ENCODE peak calls at places on chromosomes 1 and 21, in six cellular contexts. One of them, this sample, is unnamed.

GRCh38 chr21:41564871-41565281 is 56.9 kb upstream of the TMPRSS2 start:
- DNase-seq in left lobe of liver: no peak
- DNase-seq in EH: peak; percentile 72
- DNase-seq in head of caudate nucleus: no peak
- DNase-seq in GM23338: no peak
- DNase-seq in fibroblast of the conjunctiva: peak; percentile 20
- DNase-seq in this sample: no peak

GRCh38 chr1:71695820-71696219 is 586.5 kb downstream of the NEGR1 start:
- DNase-seq in left lobe of liver: no peak
- DNase-seq in EH: no peak
- DNase-seq in head of caudate nucleus: no peak
- DNase-seq in GM23338: no peak
- DNase-seq in fibroblast of the conjunctiva: no peak
- DNase-seq in this sample: no peak

GRCh38 chr1:22349302-22350043 is 102.2 kb upstream of the ZBTB40 start:
- DNase-seq in left lobe of liver: peak; percentile 52
- DNase-seq in EH: no peak
- DNase-seq in head of caudate nucleus: no peak
- DNase-seq in GM23338: no peak
- DNase-seq in fibroblast of the conjunctiva: no peak
- DNase-seq in this sample: no peak

GRCh38 chr1:228017356-228018124 is 10.7 kb downstream of the WNT3A start:
- DNase-seq in left lobe of liver: no peak
- DNase-seq in EH: no peak
- DNase-seq in head of caudate nucleus: peak; percentile 26
- DNase-seq in GM23338: no peak
- DNase-seq in fibroblast of the conjunctiva: no peak
- DNase-seq in this sample: no peak

GRCh38 chr1:30914931-30915330 is 6.4 kb upstream of the SDC3 start:
- DNase-seq in left lobe of liver: no peak
- DNase-seq in EH: no peak
- DNase-seq in head of caudate nucleus: no peak
- DNase-seq in GM23338: no peak
- DNase-seq in fibroblast of the conjunctiva: no peak
- DNase-seq in this sample: peak; percentile 10

GRCh38 chr1:36732038-36732402 is 249.3 kb upstream of the CSF3R start:
- DNase-seq in left lobe of liver: no peak
- DNase-seq in EH: no peak
- DNase-seq in head of caudate nucleus: no peak
- DNase-seq in GM23338: no peak
- DNase-seq in fibroblast of the conjunctiva: no peak
- DNase-seq in this sample: no peak

GRCh38 chr1:201288765-201289164 is 5.5 kb downstream of the PKP1 start:
- DNase-seq in left lobe of liver: no peak
- DNase-seq in EH: no peak
- DNase-seq in head of caudate nucleus: no peak
- DNase-seq in GM23338: no peak
- DNase-seq in fibroblast of the conjunctiva: no peak
- DNase-seq in this sample: peak; percentile 52

GRCh38 chr1:156126043-156126700 is 11.7 kb downstream of the LMNA start:
- DNase-seq in left lobe of liver: no peak
- DNase-seq in EH: peak; percentile 99
- DNase-seq in head of caudate nucleus: no peak
- DNase-seq in GM23338: peak; percentile 91
- DNase-seq in fibroblast of the conjunctiva: peak; percentile 96
- DNase-seq in this sample: peak; percentile 75

GRCh38 chr1:149849947-149850360 is 49.4 kb upstream of the BOLA1 start:
- DNase-seq in left lobe of liver: no peak
- DNase-seq in EH: peak; percentile 9
- DNase-seq in head of caudate nucleus: no peak
- DNase-seq in GM23338: peak; percentile 5
- DNase-seq in fibroblast of the conjunctiva: no peak
- DNase-seq in this sample: no peak

GRCh38 chr1:156816561-156817328 is at the start of gene SH2D2A:
- DNase-seq in left lobe of liver: peak; percentile 55
- DNase-seq in EH: peak; percentile 42
- DNase-seq in head of caudate nucleus: no peak
- DNase-seq in GM23338: no peak
- DNase-seq in fibroblast of the conjunctiva: no peak
- DNase-seq in this sample: no peak

GRCh38 chr21:35963920-35964451 is 96.3 kb downstream of the SETD4 start:
- DNase-seq in left lobe of liver: no peak
- DNase-seq in EH: peak; percentile 86
- DNase-seq in head of caudate nucleus: no peak
- DNase-seq in GM23338: peak; percentile 66
- DNase-seq in fibroblast of the conjunctiva: no peak
- DNase-seq in this sample: no peak

GRCh38 chr21:43972850-43973633 is 39.1 kb upstream of the TRAPPC10 start:
- DNase-seq in left lobe of liver: no peak
- DNase-seq in EH: peak; percentile 13
- DNase-seq in head of caudate nucleus: no peak
- DNase-seq in GM23338: no peak
- DNase-seq in fibroblast of the conjunctiva: no peak
- DNase-seq in this sample: peak; percentile 51

GRCh38 chr1:41672173-41672572 is 187.7 kb upstream of the EDN2 start:
- DNase-seq in left lobe of liver: no peak
- DNase-seq in EH: peak; percentile 92
- DNase-seq in head of caudate nucleus: no peak
- DNase-seq in GM23338: no peak
- DNase-seq in fibroblast of the conjunctiva: no peak
- DNase-seq in this sample: no peak

GRCh38 chr1:31483012-31483946 is 70.3 kb downstream of the SERINC2 start:
- DNase-seq in left lobe of liver: no peak
- DNase-seq in EH: peak; percentile 86
- DNase-seq in head of caudate nucleus: no peak
- DNase-seq in GM23338: no peak
- DNase-seq in fibroblast of the conjunctiva: peak; percentile 69
- DNase-seq in this sample: no peak

GRCh38 chr21:45128613-45129226 is 54.3 kb downstream of the ADARB1 start:
- DNase-seq in left lobe of liver: peak; percentile 76
- DNase-seq in EH: peak; percentile 80
- DNase-seq in head of caudate nucleus: peak; percentile 76
- DNase-seq in GM23338: peak; percentile 64
- DNase-seq in fibroblast of the conjunctiva: peak; percentile 72
- DNase-seq in this sample: peak; percentile 80

GRCh38 chr21:28953247-28953646 is 39.4 kb downstream of the LTN1 start:
- DNase-seq in left lobe of liver: no peak
- DNase-seq in EH: no peak
- DNase-seq in head of caudate nucleus: no peak
- DNase-seq in GM23338: no peak
- DNase-seq in fibroblast of the conjunctiva: no peak
- DNase-seq in this sample: no peak

GRCh38 chr1:228032041-228032440 is 25.2 kb downstream of the WNT3A start:
- DNase-seq in left lobe of liver: no peak
- DNase-seq in EH: no peak
- DNase-seq in head of caudate nucleus: no peak
- DNase-seq in GM23338: no peak
- DNase-seq in fibroblast of the conjunctiva: no peak
- DNase-seq in this sample: no peak

GRCh38 chr1:109849670-109850069 is 61.0 kb upstream of the CSF1 start:
- DNase-seq in left lobe of liver: no peak
- DNase-seq in EH: no peak
- DNase-seq in head of caudate nucleus: no peak
- DNase-seq in GM23338: no peak
- DNase-seq in fibroblast of the conjunctiva: no peak
- DNase-seq in this sample: no peak

GRCh38 chr1:183058835-183059234 is 35.6 kb downstream of the LAMC1 start:
- DNase-seq in left lobe of liver: no peak
- DNase-seq in EH: no peak
- DNase-seq in head of caudate nucleus: no peak
- DNase-seq in GM23338: no peak
- DNase-seq in fibroblast of the conjunctiva: no peak
- DNase-seq in this sample: no peak